ENCODE peak calls at places on chromosomes 13 and 19, in four cellular contexts. P is K562, Z is HepG2, S is WTC11. C is an unnamed sample.

GRCh38 chr13:107322228-107322627 is 754.3 kb upstream of the ARGLU1 start:
- DNase-seq in Z (no peak), S (no peak), P (no peak), C (no peak)

GRCh38 chr19:13985771-13986347 is 20.3 kb downstream of the RFX1 start:
- DNase-seq in P (no peak), Z (no peak), S (peak; percentile 47), C (no peak)

GRCh38 chr13:99386495-99386894 is 79.3 kb upstream of the GPR183 start:
- DNase-seq in P (no peak), S (no peak), Z (no peak), C (no peak)

GRCh38 chr13:71879129-71879535 is 12.1 kb upstream of the DACH1 start:
- DNase-seq in S (no peak), Z (peak; percentile 27), P (no peak), C (peak; percentile 69)

GRCh38 chr19:51621178-51621577 is 9.0 kb downstream of the SIGLEC5 start:
- DNase-seq in S (no peak), Z (no peak), P (no peak), C (no peak)

GRCh38 chr19:48551437-48552302 is at the start of gene SULT2B1:
- DNase-seq in Z (no peak), S (no peak), P (no peak), C (no peak)

GRCh38 chr19:57675881-57676280 is 5.9 kb upstream of the ZNF551 start:
- DNase-seq in Z (no peak), S (no peak), P (no peak), C (no peak)

GRCh38 chr13:113092776-113093579 is 12.6 kb upstream of the F7 start:
- DNase-seq in S (no peak), P (no peak), Z (no peak), C (no peak)

GRCh38 chr13:85724554-85725432 is 74.4 kb downstream of the SLITRK6 start:
- DNase-seq in Z (no peak), S (no peak), P (no peak), C (no peak)

GRCh38 chr13:72151241-72151640 is 284.2 kb upstream of the DACH1 start:
- DNase-seq in P (no peak), Z (no peak), S (no peak), C (no peak)

GRCh38 chr13:50451609-50452008 is 391.9 kb downstream of the DLEU7 start:
- DNase-seq in S (no peak), P (no peak), Z (no peak), C (no peak)

GRCh38 chr19:17775991-17776803 is 18.7 kb upstream of the B3GNT3 start:
- DNase-seq in Z (no peak), P (no peak), S (no peak), C (no peak)

GRCh38 chr19:8045872-8046568 is 6.5 kb upstream of the CCL25 start:
- DNase-seq in Z (no peak), P (no peak), S (no peak), C (no peak)

GRCh38 chr13:19860884-19861655 is 2.4 kb downstream of the ZMYM5 start:
- DNase-seq in Z (peak; percentile 77), P (no peak), S (no peak), C (no peak)

GRCh38 chr19:44657211-44657921 is 13.7 kb downstream of the PVR start:
- DNase-seq in Z (peak; percentile 62), S (peak; percentile 90), P (peak; percentile 78), C (peak; percentile 70)

GRCh38 chr13:89550842-89551422 is 1796.6 kb upstream of the MIR17HG start:
- DNase-seq in Z (no peak), S (no peak), P (no peak), C (no peak)

GRCh38 chr13:27374650-27375049 is 49.8 kb upstream of the GTF3A start:
- DNase-seq in S (peak; percentile 66), P (peak; percentile 68), Z (peak; percentile 74), C (peak; percentile 81)

GRCh38 chr19:38781058-38781457 is 7.7 kb upstream of the LGALS7 start:
- DNase-seq in P (peak; percentile 82), S (no peak), Z (no peak), C (no peak)

GRCh38 chr19:7928334-7928706 is 2.4 kb upstream of the CTXN1 start:
- DNase-seq in Z (no peak), S (no peak), P (no peak), C (no peak)

GRCh38 chr13:106496072-106496997 is 39.1 kb downstream of the EFNB2 start:
- DNase-seq in Z (no peak), P (no peak), S (no peak), C (no peak)

GRCh38 chr13:99931462-99931861 is 40.1 kb downstream of the ZIC5 start:
- DNase-seq in P (no peak), S (no peak), Z (no peak), C (no peak)

GRCh38 chr13:20475927-20476691 is 49.5 kb downstream of the CRYL1 start:
- DNase-seq in Z (no peak), P (no peak), S (peak; percentile 39), C (peak; percentile 21)

GRCh38 chr19:10654610-10655456 is 687 bp downstream of the ILF3 start:
- DNase-seq in P (peak; percentile 95), S (peak; percentile 87), Z (peak; percentile 47), C (peak; percentile 74)

GRCh38 chr13:97353927-97354326 is 80.0 kb upstream of the RAP2A start:
- DNase-seq in S (no peak), P (no peak), Z (no peak), C (no peak)

GRCh38 chr19:31532034-31532433 is 182.8 kb upstream of the TSHZ3 start:
- DNase-seq in Z (no peak), S (no peak), P (no peak), C (no peak)

GRCh38 chr19:11384778-11385129 is 640 bp upstream of the EPOR start:
- DNase-seq in S (no peak), P (no peak), Z (no peak), C (no peak)

GRCh38 chr13:103996733-103997132 is 930.5 kb upstream of the SLC10A2 start:
- DNase-seq in S (no peak), P (no peak), Z (no peak), C (no peak)

GRCh38 chr19:47644743-47645499 is 36.0 kb downstream of the BICRA start:
- DNase-seq in Z (no peak), P (no peak), S (no peak), C (no peak)

GRCh38 chr19:14149509-14149994 is 13.2 kb upstream of the ASF1B start:
- DNase-seq in P (no peak), S (no peak), Z (no peak), C (no peak)

GRCh38 chr13:75541287-75541686 is 3.6 kb upstream of the COMMD6 start:
- DNase-seq in Z (no peak), S (no peak), P (peak; percentile 16), C (no peak)

GRCh38 chr13:73056054-73056962 is 2.5 kb upstream of the KLF5 start:
- DNase-seq in Z (peak; percentile 70), P (no peak), S (no peak), C (no peak)

GRCh38 chr19:47158879-47159509 is 28.4 kb downstream of the SAE1 start:
- DNase-seq in P (no peak), S (no peak), Z (no peak), C (no peak)

GRCh38 chr13:71312923-71313322 is 554.1 kb downstream of the DACH1 start:
- DNase-seq in S (no peak), P (no peak), Z (no peak), C (no peak)

GRCh38 chr19:50377051-50377441 is 789 bp downstream of the NR1H2 start:
- DNase-seq in P (peak; percentile 73), Z (peak; percentile 12), S (peak; percentile 90), C (peak; percentile 30)

GRCh38 chr13:63184693-63185092 is 1769.0 kb upstream of the PCDH20 start:
- DNase-seq in Z (peak; percentile 2), P (no peak), S (peak; percentile 62), C (no peak)

GRCh38 chr19:46611791-46612190 is 10.7 kb downstream of the CALM3 start:
- DNase-seq in S (no peak), Z (no peak), P (no peak), C (no peak)

GRCh38 chr19:2268480-2268830 is 12.2 kb upstream of the JSRP1 start:
- DNase-seq in P (no peak), Z (no peak), S (no peak), C (no peak)

GRCh38 chr13:30872195-30872594 is 33.9 kb upstream of the MEDAG start:
- DNase-seq in S (no peak), P (no peak), Z (no peak), C (no peak)
- TF ChIP-seq SP1 in S (no peak), P (no peak), Z (no peak), C (no peak)

DNA sequence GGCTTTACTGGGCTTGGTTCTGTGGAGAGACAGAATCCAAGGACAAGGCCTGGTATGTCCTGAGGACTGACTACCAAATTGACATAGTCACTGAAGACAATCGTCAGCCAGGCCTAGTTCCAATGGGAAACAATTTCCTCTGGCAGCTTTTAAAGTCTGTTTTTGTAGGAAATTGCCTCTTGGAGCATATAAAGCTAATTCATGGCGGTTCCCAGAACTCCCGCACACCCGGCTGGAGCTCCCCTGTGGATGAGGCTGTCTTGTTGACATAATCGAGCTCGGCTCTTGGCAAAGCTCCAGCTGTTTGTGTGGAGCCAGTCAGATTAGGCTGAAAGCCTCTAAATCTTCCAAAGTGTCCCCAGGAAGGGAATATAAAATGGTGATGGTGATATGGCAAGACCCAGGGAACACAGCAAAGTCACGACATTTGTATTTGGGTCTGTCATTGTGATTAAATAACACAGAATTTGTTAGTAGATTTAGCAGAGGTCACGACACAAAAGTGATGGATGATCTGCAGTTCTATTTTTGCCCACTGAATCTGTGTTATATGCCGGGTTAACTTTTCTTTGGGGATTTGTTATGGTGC is 395.0 kb downstream of the PCDH9 start:
- DNase-seq in P (peak; percentile 46), Z (peak; percentile 24), S (peak; percentile 11), C (peak; percentile 100)
- TF ChIP-seq ELF4 in P (no peak), Z (no peak), S (no peak), C (no peak)

GRCh38 chr13:110407021-110407420 is 99.9 kb downstream of the COL4A2 start:
- DNase-seq in S (no peak), P (no peak), Z (no peak), C (no peak)

GRCh38 chr13:110407531-110407930 is 100.4 kb downstream of the COL4A2 start:
- DNase-seq in S (no peak), P (no peak), Z (no peak), C (no peak)

GRCh38 chr13:110403721-110404120 is 96.6 kb downstream of the COL4A2 start:
- DNase-seq in Z (no peak), P (no peak), S (no peak), C (no peak)

GRCh38 chr13:110404321-110404720 is 97.2 kb downstream of the COL4A2 start:
- DNase-seq in P (no peak), Z (no peak), S (no peak), C (no peak)

GRCh38 chr13:110405597-110406450 is 98.7 kb downstream of the COL4A2 start:
- DNase-seq in Z (no peak), P (no peak), S (no peak), C (no peak)
- TF ChIP-seq SP1 in Z (no peak), P (no peak), S (no peak), C (no peak)

DNA sequence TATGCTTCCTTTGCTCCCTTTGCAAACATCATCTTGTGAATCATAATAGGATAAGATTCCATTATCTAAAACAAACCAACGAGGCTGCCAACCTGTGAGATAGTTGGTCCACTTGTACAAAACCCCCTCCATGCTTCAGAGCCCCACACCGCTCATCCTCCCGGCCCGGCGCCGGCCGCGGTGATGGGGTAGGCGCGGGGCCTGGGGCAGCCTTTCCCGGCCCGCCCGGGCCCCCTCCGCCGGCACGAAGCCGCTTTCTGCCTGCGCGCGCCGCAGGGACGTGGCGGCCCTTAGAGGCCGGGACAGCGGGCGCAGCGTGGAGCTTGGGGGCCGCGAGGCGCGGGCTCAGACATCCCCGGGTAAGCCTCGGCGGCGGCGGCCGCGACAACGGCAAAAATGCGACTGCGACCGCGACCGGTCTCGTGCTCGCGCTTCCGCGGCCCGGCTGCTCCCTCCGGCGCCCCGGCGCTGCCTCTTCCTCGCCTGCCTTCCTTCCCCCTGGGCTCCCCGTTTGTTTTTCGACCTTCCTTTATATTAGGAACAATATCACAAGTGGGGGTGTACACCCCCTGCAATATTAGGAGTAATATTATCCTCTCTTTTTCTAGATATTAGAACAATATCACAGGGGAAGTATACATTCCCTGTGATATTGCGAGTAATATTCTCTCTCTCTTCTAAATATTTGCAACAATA is 54.0 kb upstream of the CEACAM21 start:
- DNase-seq in P (no peak), S (peak; percentile 52), Z (no peak), C (peak; percentile 21)
- TF ChIP-seq ELF4 in P (no peak), S (no peak), Z (no peak), C (no peak)